ENCODE peak calls at places on chromosome 4, in seven cellular contexts. S is lung, P is cardiac muscle cell, W is IMR-90, L is spleen, O is Panc1, A is lower lobe of right lung. K is an unnamed sample.

GRCh38 chr4:110624904-110625494 is 2.1 kb upstream of the PITX2 start:
- DNase-seq in S (no peak), P (no peak), W (no peak), L (no peak), O (no peak), A (no peak), K (no peak)

GRCh38 chr4:26273308-26273980 is 47.4 kb upstream of the RBPJ start:
- DNase-seq in S (peak; percentile 50), P (no peak), W (no peak), L (no peak), O (no peak), A (peak; percentile 64), K (no peak)

GRCh38 chr4:105147226-105148151 is 813 bp downstream of the TET2 start:
- DNase-seq in S (no peak), P (peak; percentile 66), W (peak; percentile 44), L (peak; percentile 75), O (no peak), A (peak; percentile 47), K (no peak)

GRCh38 chr4:8045909-8046308 is 106.2 kb upstream of the AFAP1 start:
- DNase-seq in S (no peak), P (no peak), W (no peak), L (no peak), O (no peak), A (no peak), K (no peak)

GRCh38 chr4:182711211-182711610 is 206.0 kb downstream of the DCTD start:
- DNase-seq in S (no peak), P (no peak), W (peak; percentile 25), L (no peak), O (no peak), A (no peak), K (no peak)

GRCh38 chr4:37243061-37243460 is 1.5 kb upstream of the NWD2 start:
- DNase-seq in S (no peak), P (no peak), W (no peak), L (no peak), O (no peak), A (no peak), K (no peak)

GRCh38 chr4:64340243-64341110 is 68.8 kb downstream of the TECRL start:
- DNase-seq in S (no peak), P (no peak), W (no peak), L (peak; percentile 54), O (no peak), A (no peak), K (no peak)

GRCh38 chr4:99180367-99181169 is 36.5 kb upstream of the ADH4 start:
- DNase-seq in S (no peak), P (no peak), W (peak; percentile 83), L (no peak), O (no peak), A (no peak), K (no peak)

GRCh38 chr4:86400216-86400615 is 40.4 kb upstream of the MAPK10 start:
- DNase-seq in S (no peak), P (no peak), W (peak; percentile 41), L (no peak), O (no peak), A (no peak), K (no peak)

GRCh38 chr4:5524900-5525299 is 183.5 kb downstream of the EVC2 start:
- DNase-seq in S (no peak), P (no peak), W (peak; percentile 57), L (no peak), O (no peak), A (no peak), K (no peak)

GRCh38 chr4:165765053-165765452 is 108.0 kb upstream of the TLL1 start:
- DNase-seq in S (no peak), P (no peak), W (no peak), L (no peak), O (no peak), A (no peak), K (no peak)

GRCh38 chr4:100103671-100104070 is 86.6 kb downstream of the DDIT4L start:
- DNase-seq in S (no peak), P (no peak), W (no peak), L (no peak), O (no peak), A (no peak), K (no peak)

DNA sequence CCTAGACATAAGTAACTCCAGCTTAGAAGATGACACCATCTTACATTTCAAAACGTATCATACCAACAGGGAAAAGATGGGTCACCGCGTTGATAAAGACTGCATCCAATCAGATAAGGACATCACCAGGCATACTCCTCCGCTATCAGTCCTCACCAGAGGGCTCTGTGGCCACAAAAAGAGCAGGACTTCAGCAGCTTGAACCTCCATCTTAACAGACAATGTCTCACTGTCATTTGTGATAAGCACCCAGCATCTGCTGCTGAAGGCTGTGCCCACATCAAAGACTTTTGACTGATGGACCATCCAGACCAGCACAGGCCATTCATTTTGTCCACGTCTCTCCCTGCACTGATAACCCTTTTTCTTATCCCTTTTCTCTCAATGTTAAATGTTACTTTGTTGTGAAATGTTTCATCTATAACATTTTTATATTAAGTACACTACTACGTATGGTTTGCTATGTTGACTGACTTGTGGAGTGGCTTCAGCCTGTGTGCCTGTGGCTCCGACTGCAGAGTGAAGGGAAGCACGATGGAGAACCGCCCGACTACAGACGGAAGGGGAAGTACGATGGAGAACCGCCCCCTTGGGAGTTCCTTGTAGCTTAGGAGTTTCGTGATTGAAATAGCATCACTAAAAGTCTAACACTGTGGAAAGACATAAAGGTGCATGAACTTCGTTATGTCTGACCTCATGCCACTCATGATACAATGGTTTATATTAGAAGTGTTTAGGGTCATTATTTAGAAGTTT is 595.4 kb upstream of the AGA start:
- DNase-seq in S (no peak), P (no peak), W (no peak), L (no peak), O (no peak), A (no peak), K (no peak)
- H3K9me3 ChIP-seq in S (no peaks in the 10 kb centered on the region), P (no peaks in the 10 kb centered on the region), W (no peaks in the 10 kb centered on the region), L (no peaks in the 10 kb centered on the region), O (no peaks in the 10 kb centered on the region), A (no peaks in the 10 kb centered on the region), K (no peaks in the 10 kb centered on the region)

GRCh38 chr4:148041606-148042324 is 309.9 kb downstream of the ARHGAP10 start:
- DNase-seq in S (no peak), P (no peak), W (no peak), L (no peak), O (no peak), A (no peak), K (no peak)

GRCh38 chr4:148043990-148044645 is 312.2 kb downstream of the ARHGAP10 start:
- DNase-seq in S (no peak), P (no peak), W (no peak), L (no peak), O (no peak), A (no peak), K (no peak)

DNA sequence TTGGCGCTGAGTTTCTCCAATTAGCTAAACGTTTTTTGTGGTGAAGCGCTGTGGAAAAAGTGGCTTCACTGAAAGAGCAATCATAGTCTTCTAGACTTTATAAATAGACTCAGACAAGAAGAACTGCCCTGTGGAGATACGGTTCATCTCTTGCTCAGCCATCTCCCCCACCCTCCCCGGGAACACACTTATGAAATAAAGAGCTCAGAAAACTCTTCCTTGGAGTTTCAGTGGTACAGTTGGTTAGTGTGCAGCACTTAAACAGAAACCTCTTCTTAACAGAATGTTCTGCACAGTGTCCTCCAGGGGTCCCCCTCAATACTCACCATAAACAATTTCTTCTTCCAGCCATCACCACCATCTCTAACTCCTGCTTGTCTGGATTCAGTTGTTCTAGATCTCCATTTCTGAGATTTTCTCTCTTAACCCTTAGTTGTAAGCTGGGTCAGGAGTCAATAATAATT is 313.0 kb downstream of the ARHGAP10 start:
- DNase-seq in S (no peak), P (no peak), W (no peak), L (no peak), O (no peak), A (no peak), K (no peak)
- TF ChIP-seq CTCF in S (no peak), P (no peak), W (no peak), L (no peak), O (no peak), A (no peak), K (no peak)

GRCh38 chr4:29467044-29467717 is 1253.0 kb upstream of the PCDH7 start:
- DNase-seq in S (no peak), P (no peak), W (peak; percentile 12), L (no peak), O (no peak), A (no peak), K (no peak)
- H3K9me3 ChIP-seq in S (no peaks in the 10 kb centered on the region), P (no peaks in the 10 kb centered on the region), W (no peaks in the 10 kb centered on the region), L (no peaks in the 10 kb centered on the region), O (no peaks in the 10 kb centered on the region), A (no peaks in the 10 kb centered on the region), K (no peaks in the 10 kb centered on the region)

GRCh38 chr4:29970626-29971025 is 749.5 kb upstream of the PCDH7 start:
- DNase-seq in S (no peak), P (peak; percentile 41), W (no peak), L (no peak), O (no peak), A (no peak), K (no peak)
- TF ChIP-seq CTCF in S (no peak), P (no peak), W (no peak), L (no peak), O (peak; percentile 58), A (no peak), K (no peak)

GRCh38 chr4:422587-422986 is 76.4 kb downstream of the ZNF721 start:
- DNase-seq in S (no peak), P (no peak), W (no peak), L (no peak), O (no peak), A (no peak), K (no peak)
- H3K9me3 ChIP-seq in S (peaks cover 42% of the 10 kb centered on the region), P (peaks cover 3% of the 10 kb centered on the region), W (peaks cover 65% of the 10 kb centered on the region), L (peaks cover 100% of the 10 kb centered on the region), O (peaks cover 42% of the 10 kb centered on the region), A (peaks cover 100% of the 10 kb centered on the region), K (peaks cover 56% of the 10 kb centered on the region)

GRCh38 chr4:184287697-184288255 is 70.1 kb upstream of the ENPP6 start:
- DNase-seq in S (peak; percentile 81), P (no peak), W (peak; percentile 68), L (no peak), O (no peak), A (peak; percentile 72), K (peak; percentile 58)
- TF ChIP-seq CTCF in S (no peak), P (peak; percentile 38), W (peak; percentile 57), L (no peak), O (peak; percentile 42), A (peak; percentile 29), K (peak; percentile 64)

GRCh38 chr4:13530823-13531608 is 13.3 kb downstream of the NKX3-2 start:
- DNase-seq in S (no peak), P (no peak), W (no peak), L (no peak), O (no peak), A (no peak), K (no peak)
- H3K9me3 ChIP-seq in S (peaks cover 12% of the 10 kb centered on the region), P (no peaks in the 10 kb centered on the region), W (peaks cover 6% of the 10 kb centered on the region), L (no peaks in the 10 kb centered on the region), O (no peaks in the 10 kb centered on the region), A (no peaks in the 10 kb centered on the region), K (no peaks in the 10 kb centered on the region)

DNA sequence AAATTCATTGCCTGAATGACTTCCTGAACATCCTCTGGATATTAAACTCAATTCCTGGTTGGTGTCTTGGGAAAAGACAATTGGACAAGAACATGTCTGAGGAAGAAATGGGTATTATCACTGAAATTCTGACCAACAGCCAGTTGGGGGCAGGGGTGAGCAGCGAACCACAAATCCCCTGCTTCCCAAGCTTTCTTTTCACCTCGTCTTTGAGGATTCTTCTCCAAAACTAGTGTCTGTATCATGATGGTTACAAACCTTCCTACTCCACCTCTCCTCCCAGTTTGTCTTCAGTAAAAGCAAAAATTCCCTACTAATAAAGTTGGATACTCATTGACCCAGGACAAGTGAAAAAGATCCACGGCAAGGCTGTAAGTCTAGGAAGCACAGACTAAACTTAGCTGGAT is 48.3 kb upstream of the WDR1 start:
- DNase-seq in S (no peak), P (peak; percentile 64), W (peak; percentile 42), L (no peak), O (no peak), A (no peak), K (no peak)
- TF ChIP-seq CTCF in S (peak; percentile 40), P (peak; percentile 83), W (peak; percentile 71), L (peak; percentile 53), O (peak; percentile 69), A (peak; percentile 63), K (peak; percentile 80)

K was measured in right atrium auricular region.